ENCODE peak calls at places on chromosomes 3 and 15, in five cellular contexts. One of them, this sample, is unnamed.

GRCh38 chr15:101063891-101064794 is 145.0 kb downstream of the LRRK1 start:
- DNase-seq in Kasumi-1: no peak
- DNase-seq in T47D: no peak
- DNase-seq in testis: peak; percentile 80
- DNase-seq in amniotic stem cell: no peak
- DNase-seq in this sample: no peak

GRCh38 chr3:136818191-136818850 is 605 bp upstream of the SLC35G2 start:
- DNase-seq in T47D: no peak
- DNase-seq in amniotic stem cell: peak; percentile 61
- DNase-seq in testis: peak; percentile 75
- DNase-seq in Kasumi-1: no peak
- DNase-seq in this sample: no peak

GRCh38 chr15:66823601-66824000 is 121.6 kb downstream of the SMAD6 start:
- DNase-seq in Kasumi-1: no peak
- DNase-seq in testis: no peak
- DNase-seq in amniotic stem cell: no peak
- DNase-seq in T47D: no peak
- DNase-seq in this sample: no peak

GRCh38 chr3:9302425-9303181 is 53.2 kb upstream of the SRGAP3 start:
- DNase-seq in Kasumi-1: peak; percentile 86
- DNase-seq in amniotic stem cell: peak; percentile 58
- DNase-seq in T47D: peak; percentile 56
- DNase-seq in testis: peak; percentile 92
- DNase-seq in this sample: peak; percentile 82

GRCh38 chr3:183566882-183567281 is 11.4 kb upstream of the KLHL6 start:
- DNase-seq in Kasumi-1: no peak
- DNase-seq in testis: no peak
- DNase-seq in amniotic stem cell: no peak
- DNase-seq in T47D: no peak
- DNase-seq in this sample: no peak

GRCh38 chr15:84604804-84605203 is 4.0 kb downstream of the ZSCAN2 start:
- DNase-seq in testis: no peak
- DNase-seq in amniotic stem cell: no peak
- DNase-seq in Kasumi-1: no peak
- DNase-seq in T47D: no peak
- DNase-seq in this sample: no peak

GRCh38 chr3:87350367-87351199 is 74.2 kb upstream of the POU1F1 start:
- DNase-seq in Kasumi-1: peak; percentile 83
- DNase-seq in T47D: peak; percentile 26
- DNase-seq in testis: peak; percentile 34
- DNase-seq in amniotic stem cell: peak; percentile 45
- DNase-seq in this sample: peak; percentile 15

GRCh38 chr3:23620616-23621015 is 185.1 kb upstream of the UBE2E1 start:
- DNase-seq in amniotic stem cell: no peak
- DNase-seq in Kasumi-1: no peak
- DNase-seq in T47D: no peak
- DNase-seq in testis: no peak
- DNase-seq in this sample: no peak

GRCh38 chr3:196163687-196164493 is 47.3 kb downstream of the ZDHHC19 start:
- DNase-seq in testis: no peak
- DNase-seq in Kasumi-1: no peak
- DNase-seq in T47D: no peak
- DNase-seq in amniotic stem cell: no peak
- DNase-seq in this sample: no peak

GRCh38 chr3:148128136-148128535 is 569.6 kb upstream of the AGTR1 start:
- DNase-seq in testis: no peak
- DNase-seq in Kasumi-1: no peak
- DNase-seq in amniotic stem cell: no peak
- DNase-seq in T47D: no peak
- DNase-seq in this sample: no peak

GRCh38 chr15:99486371-99487336 is 79.1 kb upstream of the MEF2A start:
- DNase-seq in T47D: peak; percentile 38
- DNase-seq in Kasumi-1: no peak
- DNase-seq in amniotic stem cell: peak; percentile 76
- DNase-seq in testis: peak; percentile 73
- DNase-seq in this sample: no peak

GRCh38 chr3:100586832-100587231 is 22.6 kb upstream of the ADGRG7 start:
- DNase-seq in amniotic stem cell: no peak
- DNase-seq in Kasumi-1: no peak
- DNase-seq in T47D: no peak
- DNase-seq in testis: no peak
- DNase-seq in this sample: no peak

GRCh38 chr15:30675126-30675525 is 49.2 kb downstream of the ARHGAP11B start:
- DNase-seq in testis: no peak
- DNase-seq in amniotic stem cell: no peak
- DNase-seq in Kasumi-1: no peak
- DNase-seq in T47D: no peak
- DNase-seq in this sample: no peak

GRCh38 chr15:28271697-28272250 is 50.2 kb downstream of the HERC2 start:
- DNase-seq in amniotic stem cell: no peak
- DNase-seq in Kasumi-1: no peak
- DNase-seq in testis: no peak
- DNase-seq in T47D: no peak
- DNase-seq in this sample: no peak

GRCh38 chr3:64057231-64057630 is 33.9 kb upstream of the PSMD6 start:
- DNase-seq in Kasumi-1: no peak
- DNase-seq in amniotic stem cell: no peak
- DNase-seq in testis: no peak
- DNase-seq in T47D: no peak
- DNase-seq in this sample: no peak

GRCh38 chr3:179794355-179794754 is 141.5 kb downstream of the USP13 start:
- DNase-seq in amniotic stem cell: no peak
- DNase-seq in testis: no peak
- DNase-seq in T47D: no peak
- DNase-seq in Kasumi-1: no peak
- DNase-seq in this sample: no peak

GRCh38 chr15:65083262-65083701 is 6.7 kb downstream of the KBTBD13 start:
- DNase-seq in testis: peak; percentile 61
- DNase-seq in T47D: no peak
- DNase-seq in amniotic stem cell: no peak
- DNase-seq in Kasumi-1: no peak
- DNase-seq in this sample: peak; percentile 36

GRCh38 chr15:85946986-85947385 is 132.7 kb upstream of the AGBL1 start:
- DNase-seq in testis: no peak
- DNase-seq in T47D: no peak
- DNase-seq in Kasumi-1: no peak
- DNase-seq in amniotic stem cell: no peak
- DNase-seq in this sample: no peak

GRCh38 chr15:85380860-85381535 is 595 bp downstream of the AKAP13 start:
- DNase-seq in testis: peak; percentile 54
- DNase-seq in Kasumi-1: no peak
- DNase-seq in T47D: peak; percentile 43
- DNase-seq in amniotic stem cell: peak; percentile 39
- DNase-seq in this sample: no peak

GRCh38 chr15:47652213-47652852 is 65.0 kb upstream of the SEMA6D start:
- DNase-seq in Kasumi-1: no peak
- DNase-seq in amniotic stem cell: no peak
- DNase-seq in T47D: no peak
- DNase-seq in testis: no peak
- DNase-seq in this sample: no peak

GRCh38 chr3:159938712-159939111 is 49.9 kb upstream of the IL12A start:
- DNase-seq in T47D: no peak
- DNase-seq in Kasumi-1: no peak
- DNase-seq in amniotic stem cell: no peak
- DNase-seq in testis: no peak
- DNase-seq in this sample: no peak

GRCh38 chr3:189860296-189860695 is 229.1 kb downstream of the TP63 start:
- DNase-seq in T47D: no peak
- DNase-seq in Kasumi-1: no peak
- DNase-seq in testis: no peak
- DNase-seq in amniotic stem cell: no peak
- DNase-seq in this sample: no peak

GRCh38 chr15:30962079-30962478 is 29.3 kb downstream of the MTMR10 start:
- DNase-seq in Kasumi-1: no peak
- DNase-seq in T47D: no peak
- DNase-seq in amniotic stem cell: no peak
- DNase-seq in testis: no peak
- DNase-seq in this sample: no peak

GRCh38 chr3:153210116-153210515 is 48.1 kb downstream of the RAP2B start:
- DNase-seq in Kasumi-1: no peak
- DNase-seq in T47D: no peak
- DNase-seq in amniotic stem cell: no peak
- DNase-seq in testis: no peak
- DNase-seq in this sample: no peak

GRCh38 chr15:55661431-55661830 is 73.3 kb upstream of the PYGO1 start:
- DNase-seq in Kasumi-1: no peak
- DNase-seq in T47D: no peak
- DNase-seq in amniotic stem cell: no peak
- DNase-seq in testis: no peak
- DNase-seq in this sample: peak; percentile 57

GRCh38 chr15:90419202-90419601 is 31.2 kb downstream of the IQGAP1 start:
- DNase-seq in amniotic stem cell: no peak
- DNase-seq in Kasumi-1: no peak
- DNase-seq in testis: no peak
- DNase-seq in T47D: no peak
- DNase-seq in this sample: no peak

GRCh38 chr3:73697020-73697419 is 72.3 kb upstream of the PDZRN3 start:
- DNase-seq in Kasumi-1: no peak
- DNase-seq in testis: no peak
- DNase-seq in amniotic stem cell: no peak
- DNase-seq in T47D: no peak
- DNase-seq in this sample: no peak

GRCh38 chr3:130783629-130784028 is 37.0 kb upstream of the PIK3R4 start:
- DNase-seq in T47D: no peak
- DNase-seq in amniotic stem cell: no peak
- DNase-seq in Kasumi-1: no peak
- DNase-seq in testis: peak; percentile 34
- DNase-seq in this sample: no peak

GRCh38 chr3:138398791-138399575 is 35.4 kb upstream of the ESYT3 start:
- DNase-seq in testis: no peak
- DNase-seq in T47D: no peak
- DNase-seq in amniotic stem cell: no peak
- DNase-seq in Kasumi-1: no peak
- DNase-seq in this sample: no peak

GRCh38 chr15:71114066-71114680 is 1.1 kb upstream of the THSD4 start:
- DNase-seq in testis: no peak
- DNase-seq in amniotic stem cell: no peak
- DNase-seq in Kasumi-1: no peak
- DNase-seq in T47D: no peak
- DNase-seq in this sample: no peak

GRCh38 chr15:40763801-40764765 is at the start of gene GCHFR:
- DNase-seq in Kasumi-1: no peak
- DNase-seq in T47D: peak; percentile 76
- DNase-seq in amniotic stem cell: no peak
- DNase-seq in testis: peak; percentile 75
- DNase-seq in this sample: no peak

GRCh38 chr3:183064475-183064874 is 34.8 kb downstream of the MCCC1 start:
- DNase-seq in amniotic stem cell: no peak
- DNase-seq in T47D: no peak
- DNase-seq in Kasumi-1: no peak
- DNase-seq in testis: peak; percentile 17
- DNase-seq in this sample: no peak

GRCh38 chr3:4501422-4501821 is 8.3 kb downstream of the ITPR1 start:
- DNase-seq in amniotic stem cell: no peak
- DNase-seq in Kasumi-1: no peak
- DNase-seq in testis: no peak
- DNase-seq in T47D: no peak
- DNase-seq in this sample: no peak